ENCODE peak calls at places on chromosomes 13 and 19, in ten cellular contexts. B is iris pigment epithelial cell; I is SK-N-SH; Z is NCI-H510A treated with DMSO at 0.1 percent for 48 hours; R is epithelial cell of esophagus; Y is GM04504; S is frontal cortex; K is stimulated activated CD8-positive, alpha-beta memory T cell treated with anti-CD3 and anti-CD28 coated beads, Interleukin-2, amount 100 ng/mL, for 48 hours; U is COR-L47; X is uterus. W is an unnamed sample.

GRCh38 chr13:30601836-30602235 is 15.9 kb upstream of the USPL1 start:
- DNase-seq in I (no peak), B (no peak), S (no peak), R (no peak), Z (no peak), X (no peak), U (no peak), Y (no peak), K (no peak), W (no peak)

GRCh38 chr13:36543671-36544070 is 111.4 kb downstream of the CCNA1 start:
- DNase-seq in K (no peak), S (no peak), X (no peak), U (peak), Z (peak), I (no peak), R (no peak), B (no peak), Y (no peak), W (no peak)

GRCh38 chr19:33470686-33471085 is 50.9 kb downstream of the PEPD start:
- DNase-seq in U (no peak), Z (no peak), K (no peak), S (no peak), R (no peak), Y (no peak), B (no peak), I (peak), X (no peak), W (no peak)

GRCh38 chr13:42534785-42535184 is 39.2 kb upstream of the TNFSF11 start:
- DNase-seq in R (no peak), Y (no peak), K (no peak), U (no peak), Z (no peak), S (no peak), X (no peak), I (no peak), B (no peak), W (no peak)

GRCh38 chr13:98780451-98780850 is 28.0 kb upstream of the SLC15A1 start:
- DNase-seq in I (no peak), U (no peak), X (no peak), Y (no peak), B (no peak), Z (no peak), S (no peak), R (no peak), K (no peak), W (no peak)

GRCh38 chr19:14974488-14974887 is 5.2 kb downstream of the SLC1A6 start:
- DNase-seq in R (no peak), K (no peak), B (no peak), Y (no peak), U (no peak), Z (no peak), S (no peak), X (no peak), I (no peak), W (no peak)

GRCh38 chr13:51687928-51688714 is 103.9 kb downstream of the WDFY2 start:
- DNase-seq in U (no peak), K (no peak), X (no peak), R (no peak), B (no peak), I (peak), S (no peak), Y (no peak), Z (no peak), W (no peak)

GRCh38 chr19:36420961-36421748 is 2.7 kb upstream of the ZFP82 start:
- DNase-seq in R (peak), B (peak), K (no peak), I (peak), Z (no peak), X (peak), Y (no peak), S (no peak), U (no peak), W (no peak)

GRCh38 chr13:21033224-21033855 is 28.0 kb downstream of the LATS2 start:
- DNase-seq in X (no peak), Z (no peak), B (peak), I (no peak), Y (peak), U (no peak), K (no peak), S (peak), R (no peak), W (no peak)

GRCh38 chr19:3710265-3710812 is 2.2 kb downstream of the TJP3 start:
- DNase-seq in U (no peak), I (peak), Z (peak), S (no peak), X (no peak), B (peak), Y (no peak), K (no peak), R (peak), W (no peak)

GRCh38 chr19:33193864-33194362 is at the start of gene LRP3:
- DNase-seq in U (peak), R (peak), K (no peak), Y (no peak), S (peak), I (peak), B (peak), Z (peak), X (peak), W (no peak)